ENCODE peak calls at places on chromosomes 12 and 14, in nine cellular contexts. One of them, this sample, is unnamed.

GRCh38 chr14:68789002-68789797 is 3.7 kb downstream of the ZFP36L1 start:
- DNase-seq in HCT116: no peak
- DNase-seq in astrocyte: peak; percentile 62
- DNase-seq in PC-3: peak; percentile 89
- DNase-seq in A673: peak; percentile 93
- DNase-seq in heart right ventricle: peak; percentile 88
- DNase-seq in thyroid gland: peak; percentile 90
- DNase-seq in heart left ventricle: peak; percentile 91
- DNase-seq in A549: peak; percentile 45
- DNase-seq in this sample: no peak

GRCh38 chr14:59177229-59177628 is 11.2 kb upstream of the DAAM1 start:
- DNase-seq in heart right ventricle: no peak
- DNase-seq in astrocyte: no peak
- DNase-seq in A673: no peak
- DNase-seq in HCT116: no peak
- DNase-seq in heart left ventricle: no peak
- DNase-seq in thyroid gland: no peak
- DNase-seq in PC-3: no peak
- DNase-seq in A549: no peak
- DNase-seq in this sample: no peak

GRCh38 chr12:122121341-122122192 is 43.0 kb downstream of the MLXIP start:
- DNase-seq in heart left ventricle: no peak
- DNase-seq in astrocyte: no peak
- DNase-seq in A549: no peak
- DNase-seq in PC-3: no peak
- DNase-seq in thyroid gland: peak; percentile 47
- DNase-seq in HCT116: no peak
- DNase-seq in A673: no peak
- DNase-seq in heart right ventricle: no peak
- DNase-seq in this sample: no peak

GRCh38 chr12:26124491-26125450 is at the start of gene BHLHE41:
- DNase-seq in thyroid gland: peak; percentile 93
- DNase-seq in A673: peak; percentile 39
- DNase-seq in astrocyte: peak; percentile 76
- DNase-seq in heart right ventricle: peak; percentile 83
- DNase-seq in PC-3: peak; percentile 93
- DNase-seq in A549: peak; percentile 21
- DNase-seq in HCT116: no peak
- DNase-seq in heart left ventricle: peak; percentile 92
- DNase-seq in this sample: peak; percentile 21

GRCh38 chr14:99511421-99512109 is 30.4 kb downstream of the CCNK start:
- DNase-seq in HCT116: no peak
- DNase-seq in astrocyte: peak; percentile 59
- DNase-seq in A549: no peak
- DNase-seq in heart right ventricle: no peak
- DNase-seq in PC-3: no peak
- DNase-seq in heart left ventricle: peak; percentile 59
- DNase-seq in thyroid gland: no peak
- DNase-seq in A673: no peak
- DNase-seq in this sample: no peak

GRCh38 chr12:49293056-49293956 is 1.6 kb upstream of the PRPH start:
- DNase-seq in A673: no peak
- DNase-seq in HCT116: no peak
- DNase-seq in A549: no peak
- DNase-seq in thyroid gland: no peak
- DNase-seq in heart right ventricle: peak; percentile 27
- DNase-seq in astrocyte: no peak
- DNase-seq in heart left ventricle: peak; percentile 44
- DNase-seq in PC-3: no peak
- DNase-seq in this sample: no peak

GRCh38 chr12:71562681-71563595 is 100.7 kb downstream of the ZFC3H1 start:
- DNase-seq in A673: peak; percentile 52
- DNase-seq in heart right ventricle: no peak
- DNase-seq in thyroid gland: no peak
- DNase-seq in heart left ventricle: no peak
- DNase-seq in A549: no peak
- DNase-seq in astrocyte: no peak
- DNase-seq in PC-3: no peak
- DNase-seq in HCT116: no peak
- DNase-seq in this sample: no peak

GRCh38 chr14:57823015-57823660 is 42.8 kb downstream of the SLC35F4 start:
- DNase-seq in heart left ventricle: no peak
- DNase-seq in A549: no peak
- DNase-seq in astrocyte: no peak
- DNase-seq in thyroid gland: no peak
- DNase-seq in A673: no peak
- DNase-seq in heart right ventricle: no peak
- DNase-seq in HCT116: no peak
- DNase-seq in PC-3: peak; percentile 52
- DNase-seq in this sample: no peak

GRCh38 chr14:24080888-24081738 is 9.8 kb downstream of the CPNE6 start:
- DNase-seq in A549: peak; percentile 67
- DNase-seq in heart left ventricle: peak; percentile 58
- DNase-seq in thyroid gland: peak; percentile 87
- DNase-seq in HCT116: no peak
- DNase-seq in heart right ventricle: peak; percentile 31
- DNase-seq in A673: peak; percentile 37
- DNase-seq in astrocyte: peak; percentile 8
- DNase-seq in PC-3: peak; percentile 59
- DNase-seq in this sample: no peak

GRCh38 chr12:121789800-121790748 is 3.4 kb downstream of the RHOF start:
- DNase-seq in astrocyte: no peak
- DNase-seq in heart right ventricle: peak; percentile 66
- DNase-seq in heart left ventricle: peak; percentile 77
- DNase-seq in A549: no peak
- DNase-seq in A673: no peak
- DNase-seq in HCT116: no peak
- DNase-seq in PC-3: peak; percentile 87
- DNase-seq in thyroid gland: no peak
- DNase-seq in this sample: no peak

GRCh38 chr12:106564678-106565329 is 18.0 kb upstream of the RFX4 start:
- DNase-seq in A549: no peak
- DNase-seq in PC-3: peak; percentile 51
- DNase-seq in A673: no peak
- DNase-seq in heart right ventricle: no peak
- DNase-seq in HCT116: no peak
- DNase-seq in astrocyte: no peak
- DNase-seq in thyroid gland: no peak
- DNase-seq in heart left ventricle: no peak
- DNase-seq in this sample: no peak

GRCh38 chr14:74985806-74986205 is 16.9 kb upstream of the EIF2B2 start:
- DNase-seq in PC-3: no peak
- DNase-seq in A549: no peak
- DNase-seq in heart left ventricle: no peak
- DNase-seq in HCT116: no peak
- DNase-seq in thyroid gland: no peak
- DNase-seq in astrocyte: no peak
- DNase-seq in heart right ventricle: no peak
- DNase-seq in A673: no peak
- DNase-seq in this sample: no peak

GRCh38 chr14:77861201-77861600 is 61.3 kb downstream of the ADCK1 start:
- DNase-seq in PC-3: no peak
- DNase-seq in A549: no peak
- DNase-seq in HCT116: no peak
- DNase-seq in astrocyte: no peak
- DNase-seq in thyroid gland: no peak
- DNase-seq in A673: no peak
- DNase-seq in heart left ventricle: no peak
- DNase-seq in heart right ventricle: no peak
- DNase-seq in this sample: no peak

GRCh38 chr14:37559386-37559785 is 35.7 kb downstream of the FOXA1 start:
- DNase-seq in HCT116: no peak
- DNase-seq in A549: no peak
- DNase-seq in thyroid gland: no peak
- DNase-seq in PC-3: no peak
- DNase-seq in heart left ventricle: no peak
- DNase-seq in heart right ventricle: no peak
- DNase-seq in astrocyte: peak; percentile 64
- DNase-seq in A673: no peak
- DNase-seq in this sample: no peak

GRCh38 chr12:89451876-89452275 is 72.7 kb downstream of the GALNT4 start:
- DNase-seq in astrocyte: peak; percentile 76
- DNase-seq in A549: no peak
- DNase-seq in thyroid gland: peak; percentile 20
- DNase-seq in PC-3: no peak
- DNase-seq in HCT116: no peak
- DNase-seq in heart right ventricle: peak; percentile 35
- DNase-seq in A673: peak; percentile 96
- DNase-seq in heart left ventricle: peak; percentile 57
- DNase-seq in this sample: no peak

DNA sequence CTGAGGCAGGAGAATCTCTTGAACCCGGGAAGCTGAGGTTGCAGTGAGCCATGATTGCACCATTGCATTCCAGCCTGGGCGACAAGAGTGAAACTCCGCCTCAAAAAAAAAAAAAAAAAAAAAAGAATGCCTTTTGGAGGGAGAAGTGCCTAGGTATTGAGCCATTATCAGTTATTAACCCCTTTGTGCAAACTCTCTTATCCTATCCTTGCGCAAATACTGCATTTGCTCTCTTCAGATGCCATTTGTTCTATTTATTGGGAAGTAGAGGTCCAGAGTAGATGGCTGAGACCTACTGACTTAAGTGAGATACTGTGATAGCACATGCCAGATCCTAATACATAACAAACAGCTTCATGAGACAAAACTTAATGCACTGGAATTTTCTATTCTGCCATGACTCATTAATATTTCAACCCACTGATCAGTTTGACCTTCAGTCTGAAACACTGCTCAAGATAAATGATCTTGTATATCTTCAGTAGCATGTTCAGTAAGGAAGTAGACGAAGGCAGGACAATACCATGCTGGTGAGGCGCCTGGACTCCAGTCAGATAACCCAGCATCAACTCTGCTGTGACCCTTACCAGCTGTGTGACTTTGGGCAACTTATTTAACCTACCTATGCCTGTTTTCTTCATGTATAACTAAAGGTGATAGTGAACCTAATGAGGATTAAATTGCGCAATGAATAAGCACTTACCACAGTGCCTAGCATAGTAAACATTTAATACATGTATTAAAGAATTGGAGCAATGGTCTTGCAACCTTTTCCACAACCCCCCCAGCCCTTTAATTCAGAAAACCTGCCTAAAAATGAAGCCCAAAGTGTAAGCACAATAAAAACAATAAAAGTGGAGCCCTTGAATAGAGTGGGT is 5.7 kb upstream of the DNAAF2 start:
- DNase-seq in thyroid gland: no peak
- DNase-seq in astrocyte: no peak
- DNase-seq in A549: no peak
- DNase-seq in heart left ventricle: no peak
- DNase-seq in PC-3: no peak
- DNase-seq in A673: no peak
- DNase-seq in HCT116: no peak
- DNase-seq in heart right ventricle: no peak
- DNase-seq in this sample: no peak
- H3K27ac ChIP-seq in thyroid gland: no peak overlapping the region
- H3K27ac ChIP-seq in astrocyte: no peak overlapping the region
- H3K27ac ChIP-seq in A549: peak overlapping the region; percentile 34
- H3K27ac ChIP-seq in heart left ventricle: peak overlapping the region; percentile 4
- H3K27ac ChIP-seq in PC-3: peak overlapping the region; percentile 17
- H3K27ac ChIP-seq in A673: no peak overlapping the region
- H3K27ac ChIP-seq in HCT116: no peak overlapping the region
- H3K27ac ChIP-seq in heart right ventricle: no peak overlapping the region
- H3K27ac ChIP-seq in this sample: no peak overlapping the region

DNA sequence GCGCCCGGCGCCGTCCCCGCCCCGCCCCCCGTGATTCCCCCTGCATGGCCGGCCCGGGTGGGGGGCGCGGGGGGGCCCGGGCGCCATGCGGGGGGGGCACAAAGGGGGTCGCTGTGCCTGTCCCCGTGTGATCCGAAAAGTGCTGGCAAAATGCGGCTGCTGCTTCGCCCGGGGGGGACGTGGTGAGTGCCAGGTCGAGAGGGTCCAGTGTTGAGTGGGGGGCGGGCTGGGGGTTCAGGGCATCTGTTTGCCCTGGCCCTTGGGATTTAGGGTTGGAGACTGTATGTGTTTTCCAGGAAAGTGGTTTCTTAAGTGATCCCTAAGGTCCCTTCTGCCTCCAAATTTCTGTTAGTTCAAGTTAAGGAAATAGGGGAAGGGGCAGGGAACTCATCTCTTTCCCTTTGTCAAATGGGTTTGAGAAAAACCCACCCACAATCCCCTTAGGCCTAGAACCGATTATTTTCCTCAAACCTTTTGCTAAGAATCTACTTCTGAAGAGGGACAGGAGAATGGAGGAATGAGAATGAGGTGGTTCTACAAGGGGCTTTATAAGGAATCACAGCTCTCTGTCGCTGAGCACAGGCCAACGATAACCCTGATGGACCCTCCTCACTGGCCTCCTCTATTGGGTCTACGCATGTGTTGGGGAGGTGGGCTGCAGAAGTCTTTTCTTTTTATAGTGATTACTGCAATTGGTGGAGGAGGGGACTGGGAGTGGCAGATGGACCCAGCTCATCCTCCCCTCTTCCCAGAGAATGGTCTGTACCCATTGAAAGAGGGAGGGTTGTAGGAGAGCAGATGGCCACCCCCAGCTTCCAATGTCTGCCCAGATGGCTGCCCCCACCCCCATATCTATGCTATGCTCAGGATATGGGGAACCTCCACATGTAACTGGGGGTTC is 825 bp downstream of the ARHGEF25 start:
- DNase-seq in HCT116: no peak
- DNase-seq in thyroid gland: no peak
- DNase-seq in A673: no peak
- DNase-seq in A549: no peak
- DNase-seq in PC-3: no peak
- DNase-seq in astrocyte: no peak
- DNase-seq in heart left ventricle: no peak
- DNase-seq in heart right ventricle: no peak
- DNase-seq in this sample: no peak
- H3K27ac ChIP-seq in HCT116: no peak overlapping the region
- H3K27ac ChIP-seq in thyroid gland: peak overlapping the region; percentile 52
- H3K27ac ChIP-seq in A673: peak overlapping the region; percentile 92
- H3K27ac ChIP-seq in A549: peak overlapping the region; percentile 81
- H3K27ac ChIP-seq in PC-3: no peak overlapping the region
- H3K27ac ChIP-seq in astrocyte: no peak overlapping the region
- H3K27ac ChIP-seq in heart left ventricle: peak overlapping the region; percentile 87
- H3K27ac ChIP-seq in heart right ventricle: peak overlapping the region; percentile 92
- H3K27ac ChIP-seq in this sample: peak overlapping the region; percentile 99

GRCh38 chr12:108819920-108820699 is 37.3 kb downstream of the SSH1 start:
- DNase-seq in astrocyte: no peak
- DNase-seq in PC-3: no peak
- DNase-seq in thyroid gland: no peak
- DNase-seq in A549: no peak
- DNase-seq in A673: no peak
- DNase-seq in heart left ventricle: no peak
- DNase-seq in heart right ventricle: no peak
- DNase-seq in HCT116: no peak
- DNase-seq in this sample: no peak
- H3K27ac ChIP-seq in astrocyte: peak overlapping the region; percentile 14
- H3K27ac ChIP-seq in PC-3: no peak overlapping the region
- H3K27ac ChIP-seq in thyroid gland: peak overlapping the region; percentile 73
- H3K27ac ChIP-seq in A549: no peak overlapping the region
- H3K27ac ChIP-seq in A673: no peak overlapping the region
- H3K27ac ChIP-seq in heart left ventricle: peak overlapping the region; percentile 90
- H3K27ac ChIP-seq in heart right ventricle: peak overlapping the region; percentile 43
- H3K27ac ChIP-seq in HCT116: no peak overlapping the region
- H3K27ac ChIP-seq in this sample: peak overlapping the region; percentile 33

DNA sequence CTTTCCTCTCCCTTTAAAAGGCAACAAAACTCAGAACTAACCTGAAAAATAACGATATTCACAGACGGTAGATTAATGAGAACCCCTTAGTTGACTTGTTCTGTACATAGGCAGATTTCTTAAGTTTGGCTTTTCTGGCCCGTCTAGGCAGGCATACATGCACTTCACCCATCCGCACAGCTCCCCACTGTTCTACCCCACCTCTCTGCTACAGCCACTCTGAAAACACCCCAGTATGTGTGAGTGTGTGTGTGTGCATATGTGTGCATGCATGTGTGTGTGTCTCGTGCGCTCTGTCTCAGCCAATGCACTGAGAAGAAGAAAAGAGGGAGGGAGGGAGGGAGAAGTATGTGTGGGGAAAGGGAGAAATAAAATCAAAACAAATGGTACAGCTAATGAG is 1.9 kb upstream of the LMO3 start:
- DNase-seq in heart left ventricle: no peak
- DNase-seq in astrocyte: no peak
- DNase-seq in A549: no peak
- DNase-seq in thyroid gland: no peak
- DNase-seq in A673: no peak
- DNase-seq in HCT116: no peak
- DNase-seq in PC-3: no peak
- DNase-seq in heart right ventricle: no peak
- DNase-seq in this sample: no peak
- H3K27ac ChIP-seq in heart left ventricle: no peak overlapping the region
- H3K27ac ChIP-seq in astrocyte: no peak overlapping the region
- H3K27ac ChIP-seq in A549: no peak overlapping the region
- H3K27ac ChIP-seq in thyroid gland: peak overlapping the region; percentile 99
- H3K27ac ChIP-seq in A673: peak overlapping the region; percentile 74
- H3K27ac ChIP-seq in HCT116: no peak overlapping the region
- H3K27ac ChIP-seq in PC-3: no peak overlapping the region
- H3K27ac ChIP-seq in heart right ventricle: no peak overlapping the region
- H3K27ac ChIP-seq in this sample: peak overlapping the region; percentile 88

This sample was measured in thoracic aorta.